ENCODE peak calls at places on chromosomes 13 and 19, in four cellular contexts. T, K, P and Z are unnamed samples.

GRCh38 chr13:45575146-45575829 is 40.3 kb downstream of the ERICH6B start:
- DNase-seq in P (no peak), K (no peak), T (no peak), Z (no peak)

GRCh38 chr13:98203641-98204326 is 26.7 kb upstream of the RNF113B start:
- DNase-seq in K (no peak), P (no peak), T (no peak), Z (no peak)

GRCh38 chr13:81194362-81194761 is 853.4 kb upstream of the SPRY2 start:
- DNase-seq in K (no peak), P (no peak), T (no peak), Z (no peak)

GRCh38 chr19:28504727-28505126 is 708.2 kb downstream of the UQCRFS1 start:
- DNase-seq in K (no peak), T (no peak), P (no peak), Z (no peak)

GRCh38 chr19:29535432-29535831 is 9.6 kb downstream of the VSTM2B start:
- DNase-seq in P (no peak), T (peak), K (no peak), Z (no peak)

GRCh38 chr19:38093587-38093986 is 130.4 kb downstream of the DPF1 start:
- DNase-seq in T (no peak), K (no peak), P (no peak), Z (no peak)

GRCh38 chr13:66673401-66673800 is 556.7 kb downstream of the PCDH9 start:
- DNase-seq in K (peak), P (no peak), T (no peak), Z (no peak)

GRCh38 chr13:98267080-98267912 is 90.2 kb upstream of the RNF113B start:
- DNase-seq in T (no peak), K (peak), P (no peak), Z (no peak)

GRCh38 chr19:45676851-45677263 is 8.8 kb downstream of the GIPR start:
- DNase-seq in P (no peak), K (no peak), T (peak), Z (no peak)

GRCh38 chr19:8005534-8006256 is at the start of gene ELAVL1:
- DNase-seq in P (peak), T (peak), K (peak), Z (peak)

GRCh38 chr13:77300176-77301141 is 26.4 kb downstream of the MYCBP2 start:
- DNase-seq in K (peak), T (peak), P (no peak), Z (no peak)

GRCh38 chr13:40812724-40813445 is 23.5 kb downstream of the SLC25A15 start:
- DNase-seq in P (no peak), K (peak), T (peak), Z (no peak)

GRCh38 chr13:44765076-44765475 is 188.9 kb upstream of the TSC22D1 start:
- DNase-seq in K (no peak), T (peak), P (no peak), Z (no peak)

GRCh38 chr19:17824339-17824738 is 3.0 kb upstream of the INSL3 start:
- DNase-seq in T (no peak), K (no peak), P (no peak), Z (no peak)

GRCh38 chr13:45974500-45974899 is 78.0 kb downstream of the ZC3H13 start:
- DNase-seq in T (no peak), P (no peak), K (no peak), Z (no peak)

GRCh38 chr19:7645656-7646425 is 8.9 kb downstream of the STXBP2 start:
- DNase-seq in P (no peak), K (no peak), T (no peak), Z (no peak)

GRCh38 chr19:14728595-14728994 is 38.7 kb downstream of the ZNF333 start:
- DNase-seq in P (no peak), T (no peak), K (no peak), Z (no peak)

GRCh38 chr13:70188567-70188966 is 80.3 kb upstream of the KLHL1 start:
- DNase-seq in P (no peak), K (no peak), T (no peak), Z (no peak)

GRCh38 chr13:19993024-19993423 is 34.5 kb downstream of the ZMYM2 start:
- DNase-seq in T (no peak), P (no peak), K (no peak), Z (no peak)

GRCh38 chr19:1455002-1455335 is 5.0 kb downstream of the APC2 start:
- DNase-seq in P (no peak), T (peak), K (no peak), Z (no peak)

GRCh38 chr19:44662686-44663085 is 8.6 kb upstream of the CEACAM19 start:
- DNase-seq in T (no peak), K (peak), P (no peak), Z (no peak)

GRCh38 chr19:55082023-55082851 is 6.6 kb downstream of the EPS8L1 start:
- DNase-seq in T (no peak), K (peak), P (no peak), Z (no peak)

DNA sequence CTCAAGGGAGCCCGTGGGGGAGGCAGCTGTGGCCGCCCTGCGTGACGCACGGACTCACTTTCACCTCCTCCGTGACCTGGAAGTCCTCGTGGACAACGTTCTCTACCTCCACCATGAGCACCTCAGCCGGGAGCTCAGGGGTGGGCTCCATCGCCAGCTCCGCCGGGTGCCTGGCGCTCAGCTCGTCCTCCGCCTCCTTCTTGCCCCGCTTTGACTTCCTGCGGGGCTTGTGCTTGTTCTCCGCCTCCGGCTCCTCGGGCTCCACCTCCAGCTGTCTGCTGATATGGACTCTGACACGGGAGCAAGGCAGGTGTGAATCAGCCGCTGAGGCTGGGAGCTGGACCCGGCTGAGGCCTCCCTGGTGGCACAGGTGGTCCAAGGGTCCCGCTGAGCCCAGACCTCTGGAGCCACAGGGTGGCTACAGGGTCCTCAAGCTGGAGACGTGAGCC is 8.2 kb downstream of the LONP1 start:
- DNase-seq in P (no peak), K (no peak), T (no peak), Z (no peak)
- TF ChIP-seq POLR2A in P (no peak), K (no peak), T (no peak), Z (no peak)

GRCh38 chr19:19033426-19034203 is at the start of the genes ARMC6 and SUGP2:
- DNase-seq in K (peak), T (peak), P (peak), Z (no peak)

GRCh38 chr19:19033176-19033425 is 216 bp downstream of the SUGP2 start:
- DNase-seq in T (no peak), K (no peak), P (no peak), Z (no peak)

GRCh38 chr19:19039901-19040300 is 6.5 kb downstream of the ARMC6 start:
- DNase-seq in T (no peak), P (no peak), K (no peak), Z (no peak)

GRCh38 chr19:19032420-19033175 is 719 bp downstream of the SUGP2 start:
- DNase-seq in T (peak), P (peak), K (peak), Z (no peak)

GRCh38 chr19:19034204-19034624 is 811 bp downstream of the ARMC6 start:
- DNase-seq in K (peak), T (peak), P (no peak), Z (no peak)
- TF ChIP-seq POLR2A in K (no peak), T (no peak), P (no peak), Z (no peak)

DNA sequence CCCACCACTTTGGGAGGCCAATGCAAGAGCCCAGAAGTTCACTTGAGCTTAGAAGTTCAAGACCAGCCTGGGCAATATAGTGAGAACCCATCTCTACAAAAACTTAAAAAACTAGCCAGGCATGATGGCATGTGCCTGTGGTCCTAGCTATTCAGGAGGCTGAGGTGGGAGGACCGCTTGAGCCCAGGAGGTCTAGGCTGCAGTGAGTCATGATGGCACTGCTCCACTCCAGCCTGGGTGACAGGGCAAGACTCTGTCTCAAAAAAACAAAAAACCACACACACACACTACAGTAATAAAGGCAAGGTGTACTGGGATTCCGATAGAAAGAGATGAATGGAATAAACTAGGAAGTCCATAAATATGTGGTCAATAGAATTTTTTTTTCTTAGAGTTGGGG is 35.6 kb downstream of the CYP2F1 start:
- DNase-seq in P (no peak), K (no peak), T (no peak), Z (no peak)
- TF ChIP-seq POLR2A in P (no peak), K (no peak), T (no peak), Z (no peak)

DNA sequence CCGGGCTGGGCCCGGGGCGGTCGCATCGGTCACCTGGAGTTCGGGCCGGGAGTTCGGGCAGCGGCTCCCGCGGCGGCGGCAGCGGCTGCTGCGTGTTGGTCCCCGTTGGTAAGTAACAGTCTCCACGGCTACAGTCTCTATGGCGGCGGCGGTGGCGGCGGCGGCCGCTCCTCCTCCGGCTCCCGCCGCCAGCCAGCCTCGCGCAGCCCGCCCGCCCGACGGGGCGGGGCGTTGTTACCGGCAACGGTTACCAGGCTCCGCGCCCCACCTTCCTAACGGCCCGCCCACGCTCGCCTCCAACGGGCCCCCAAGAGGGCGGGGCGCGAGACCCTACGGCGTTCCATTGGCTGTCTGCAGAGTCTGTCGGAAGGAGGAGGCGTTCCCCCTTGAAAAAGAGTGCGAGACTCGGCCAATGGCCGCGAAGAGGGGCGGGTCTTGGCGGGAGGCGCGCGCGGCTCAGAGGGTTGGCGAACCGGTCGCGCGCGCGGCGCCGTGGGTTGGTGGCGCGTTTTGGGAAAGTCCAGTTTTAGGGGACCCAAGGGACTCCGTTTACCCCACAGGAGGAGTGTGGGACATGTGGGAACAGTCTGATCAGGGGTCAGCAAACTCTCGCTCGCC is at the start of gene RFX2:
- DNase-seq in P (peak), T (peak), K (peak), Z (peak)
- TF ChIP-seq POLR2A in P (peak), T (peak), K (peak), Z (peak)

DNA sequence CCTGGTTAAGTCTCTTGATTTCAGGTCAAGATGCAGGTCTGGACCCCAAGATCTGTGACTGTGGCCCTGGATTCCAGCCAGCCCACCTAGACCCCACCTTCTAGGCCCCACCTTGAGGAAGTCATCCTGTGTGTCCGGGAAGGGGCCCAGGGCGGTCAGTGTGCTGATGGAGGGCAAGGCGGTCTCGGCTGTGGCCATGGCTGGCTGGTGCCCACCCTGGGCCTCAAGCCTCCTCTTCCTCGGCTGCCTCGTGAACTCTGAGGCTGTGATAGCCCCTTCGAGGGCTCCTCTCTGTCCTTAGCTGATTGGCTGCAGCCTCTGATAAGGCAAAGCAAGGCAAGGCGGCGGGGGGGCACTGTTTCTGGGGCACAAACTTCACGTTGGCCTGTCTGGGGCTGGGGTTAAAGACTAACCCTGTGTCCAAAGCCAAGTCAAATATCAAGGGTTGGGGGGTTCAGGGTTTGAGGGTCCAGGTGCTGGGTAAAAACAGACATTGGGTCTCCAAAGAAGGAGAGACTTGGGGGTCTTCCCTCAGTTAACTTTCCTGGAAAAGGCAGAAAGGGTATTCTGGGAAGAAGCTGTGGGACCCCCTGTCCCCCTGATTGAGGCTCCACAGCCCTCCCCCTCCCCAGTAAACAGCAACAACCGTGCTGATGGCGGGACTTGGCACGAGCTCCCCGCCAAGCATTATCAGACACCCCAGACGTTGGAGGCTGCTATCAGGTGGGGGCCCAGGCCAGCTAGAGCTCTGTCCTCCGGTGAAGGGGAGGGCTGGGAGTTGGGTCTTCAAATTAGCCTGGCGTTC is at the start of gene KLF1:
- DNase-seq in P (no peak), T (no peak), K (no peak), Z (no peak)
- TF ChIP-seq POLR2A in P (no peak), T (no peak), K (no peak), Z (no peak)